ENCODE peak calls at places on chromosomes 13 and 19, in seven cellular contexts. Z is ascending aorta; F is GM13977; X is neural crest cell; M is psoas muscle; L is IMR-90; C is CD4-positive, alpha-beta T cell. W is an unnamed sample.

GRCh38 chr13:83879431-83880171 is 2.7 kb downstream of the SLITRK1 start:
- DNase-seq in X (no peak), Z (no peak), C (no peak), L (no peak), F (no peak), M (no peak), W (no peak)

GRCh38 chr13:48560657-48561337 is 27.9 kb upstream of the RCBTB2 start:
- DNase-seq in F (no peak), M (no peak), C (no peak), Z (no peak), L (no peak), X (no peak), W (no peak)

GRCh38 chr13:74528751-74529513 is 394.7 kb upstream of the KLF12 start:
- DNase-seq in F (no peak), X (no peak), M (no peak), L (no peak), C (no peak), Z (no peak), W (no peak)

GRCh38 chr13:33744589-33745369 is 73.2 kb upstream of the RFC3 start:
- DNase-seq in L (no peak), F (no peak), X (no peak), Z (no peak), M (no peak), C (no peak), W (no peak)

GRCh38 chr13:25752957-25753540 is 298.8 kb downstream of the SHISA2 start:
- DNase-seq in F (no peak), C (no peak), L (peak), Z (no peak), X (no peak), M (peak), W (no peak)

GRCh38 chr13:68319384-68319783 is 1089.2 kb upstream of the PCDH9 start:
- DNase-seq in L (no peak), M (no peak), Z (no peak), F (no peak), C (no peak), X (no peak), W (no peak)

GRCh38 chr13:108322206-108322824 is 52.8 kb downstream of the TNFSF13B start:
- DNase-seq in L (peak), F (peak), C (no peak), X (no peak), Z (no peak), M (no peak), W (peak)

GRCh38 chr13:65560936-65561335 is 1669.2 kb downstream of the PCDH9 start:
- DNase-seq in Z (no peak), C (no peak), F (no peak), M (no peak), L (no peak), X (no peak), W (no peak)

GRCh38 chr13:51222510-51223283 is 499 bp downstream of the FAM124A start:
- DNase-seq in C (no peak), X (peak), M (no peak), L (no peak), F (no peak), Z (no peak), W (peak)

GRCh38 chr13:110392510-110393233 is 85.6 kb downstream of the COL4A2 start:
- DNase-seq in F (no peak), L (peak), C (no peak), X (no peak), Z (no peak), M (no peak), W (no peak)

GRCh38 chr19:47658431-47659383 is 49.8 kb downstream of the BICRA start:
- DNase-seq in X (no peak), Z (no peak), L (no peak), F (no peak), C (no peak), M (peak), W (no peak)

GRCh38 chr13:112067871-112068305 is 939 bp downstream of the SOX1 start:
- DNase-seq in M (no peak), C (no peak), X (no peak), F (no peak), Z (no peak), L (no peak), W (peak)

GRCh38 chr19:51552608-51552995 is 18.5 kb upstream of the ZNF175 start:
- DNase-seq in C (no peak), L (no peak), X (no peak), Z (no peak), M (no peak), F (no peak), W (no peak)

GRCh38 chr19:47492137-47492533 is 8.1 kb upstream of the KPTN start:
- DNase-seq in M (peak), L (no peak), X (no peak), C (no peak), Z (no peak), F (no peak), W (no peak)

GRCh38 chr19:33685541-33685940 is 63.8 kb downstream of the CHST8 start:
- DNase-seq in F (no peak), C (no peak), Z (no peak), M (no peak), X (no peak), L (no peak), W (no peak)

GRCh38 chr19:10454267-10454666 is 33.9 kb downstream of the PDE4A start:
- DNase-seq in X (peak), Z (no peak), M (no peak), F (no peak), C (no peak), L (peak), W (no peak)

GRCh38 chr19:57664269-57665127 is 4.2 kb upstream of the ZSCAN4 start:
- DNase-seq in Z (no peak), M (peak), X (peak), L (peak), F (peak), C (no peak), W (peak)

GRCh38 chr19:14305706-14306105 is 75.5 kb upstream of the ADGRE5 start:
- DNase-seq in C (no peak), M (no peak), L (no peak), Z (no peak), X (no peak), F (no peak), W (no peak)

GRCh38 chr19:737591-738093 is 13.3 kb upstream of the MISP start:
- DNase-seq in L (peak), X (peak), C (peak), M (no peak), F (peak), Z (no peak), W (peak)

GRCh38 chr13:113405481-113406300 is 41.8 kb upstream of the GRTP1 start:
- DNase-seq in L (no peak), Z (no peak), X (no peak), M (peak), F (no peak), C (no peak), W (no peak)

GRCh38 chr19:29596885-29597525 is 9.1 kb upstream of the POP4 start:
- DNase-seq in Z (no peak), M (no peak), L (peak), F (no peak), C (no peak), X (no peak), W (no peak)

GRCh38 chr19:34082289-34083077 is 89.8 kb upstream of the LSM14A start:
- DNase-seq in L (no peak), Z (no peak), F (no peak), M (no peak), X (no peak), C (no peak), W (no peak)

GRCh38 chr13:20495087-20496023 is 30.3 kb downstream of the CRYL1 start:
- DNase-seq in C (peak), M (no peak), L (peak), X (peak), Z (no peak), F (peak), W (peak)

GRCh38 chr13:100333141-100333540 is 244.2 kb downstream of the PCCA start:
- DNase-seq in L (no peak), X (no peak), Z (no peak), C (no peak), M (no peak), F (no peak), W (no peak)

GRCh38 chr19:58476498-58477015 is 405 bp downstream of the ZNF446 start:
- DNase-seq in L (no peak), X (no peak), M (no peak), C (no peak), Z (no peak), F (no peak), W (no peak)

GRCh38 chr13:20121154-20121515 is 39.7 kb downstream of the GJA3 start:
- DNase-seq in Z (no peak), C (no peak), L (no peak), F (no peak), M (no peak), X (no peak), W (no peak)

GRCh38 chr13:37526710-37527446 is 71.7 kb downstream of the POSTN start:
- DNase-seq in M (no peak), L (no peak), F (no peak), C (no peak), X (no peak), Z (no peak), W (no peak)

GRCh38 chr19:38675611-38676010 is 28.2 kb downstream of the ACTN4 start:
- DNase-seq in C (no peak), L (no peak), X (no peak), F (no peak), M (peak), Z (no peak), W (no peak)

GRCh38 chr13:73109969-73110368 is 51.2 kb downstream of the KLF5 start:
- DNase-seq in C (no peak), L (no peak), X (no peak), Z (no peak), F (no peak), M (no peak), W (no peak)

GRCh38 chr13:95298971-95299627 is 2.2 kb downstream of the ABCC4 start:
- DNase-seq in L (peak), C (no peak), F (peak), X (no peak), Z (no peak), M (no peak), W (no peak)

DNA sequence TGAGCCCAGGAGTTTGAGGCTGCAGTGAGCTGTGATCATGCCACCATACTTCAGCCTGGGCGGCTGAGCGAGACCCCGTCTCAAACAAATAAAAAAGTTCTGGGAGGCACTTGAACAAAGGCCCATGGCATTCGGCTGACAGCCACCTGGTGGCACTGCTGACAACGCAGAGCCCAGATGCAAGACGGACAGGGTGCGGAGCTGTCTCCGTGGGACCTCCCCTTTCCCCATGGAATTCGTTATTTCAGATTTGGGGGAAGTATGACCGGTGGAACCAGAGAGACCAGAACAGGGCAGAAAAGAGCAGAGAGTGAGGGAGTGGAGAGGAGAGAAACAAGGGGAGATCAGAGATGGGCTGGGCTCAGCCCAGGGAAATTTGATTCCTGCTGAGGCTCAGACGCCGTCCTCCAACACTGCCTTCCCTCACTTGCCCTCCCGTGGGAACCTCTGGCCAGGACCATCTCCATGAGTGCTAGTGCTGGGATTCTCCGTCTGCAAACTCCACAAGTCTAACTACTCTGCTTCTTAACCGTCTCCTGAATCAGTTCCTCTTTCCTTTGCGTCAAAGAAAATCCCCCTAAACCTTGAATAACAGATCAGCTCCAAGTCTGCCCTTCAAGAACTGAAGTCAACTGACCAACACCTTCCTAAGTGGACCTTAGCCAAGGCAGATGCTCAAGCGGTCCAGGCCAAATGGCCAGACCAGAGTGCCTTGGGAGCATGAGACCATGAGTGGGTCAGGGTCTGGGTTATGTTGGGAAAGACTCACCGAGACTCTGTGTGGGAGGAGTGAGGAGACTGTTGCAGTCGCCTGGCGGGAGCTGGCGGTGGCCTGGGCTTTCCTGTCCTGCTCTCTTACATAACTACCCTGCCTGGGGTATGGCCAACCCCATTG is 11.9 kb upstream of the ATF5 start:
- DNase-seq in L (no peak), Z (no peak), X (no peak), C (no peak), M (no peak), F (no peak), W (no peak)
- TF ChIP-seq CTCF in L (no peak), Z (no peak), X (peak), C (no peak), M (no peak), F (peak), W (peak)

GRCh38 chr13:31012285-31013024 is 80.0 kb downstream of the TEX26 start:
- DNase-seq in X (no peak), F (no peak), M (no peak), L (peak), Z (no peak), C (no peak), W (no peak)
- TF ChIP-seq CTCF in X (peak), F (no peak), M (no peak), L (peak), Z (no peak), C (no peak), W (no peak)

DNA sequence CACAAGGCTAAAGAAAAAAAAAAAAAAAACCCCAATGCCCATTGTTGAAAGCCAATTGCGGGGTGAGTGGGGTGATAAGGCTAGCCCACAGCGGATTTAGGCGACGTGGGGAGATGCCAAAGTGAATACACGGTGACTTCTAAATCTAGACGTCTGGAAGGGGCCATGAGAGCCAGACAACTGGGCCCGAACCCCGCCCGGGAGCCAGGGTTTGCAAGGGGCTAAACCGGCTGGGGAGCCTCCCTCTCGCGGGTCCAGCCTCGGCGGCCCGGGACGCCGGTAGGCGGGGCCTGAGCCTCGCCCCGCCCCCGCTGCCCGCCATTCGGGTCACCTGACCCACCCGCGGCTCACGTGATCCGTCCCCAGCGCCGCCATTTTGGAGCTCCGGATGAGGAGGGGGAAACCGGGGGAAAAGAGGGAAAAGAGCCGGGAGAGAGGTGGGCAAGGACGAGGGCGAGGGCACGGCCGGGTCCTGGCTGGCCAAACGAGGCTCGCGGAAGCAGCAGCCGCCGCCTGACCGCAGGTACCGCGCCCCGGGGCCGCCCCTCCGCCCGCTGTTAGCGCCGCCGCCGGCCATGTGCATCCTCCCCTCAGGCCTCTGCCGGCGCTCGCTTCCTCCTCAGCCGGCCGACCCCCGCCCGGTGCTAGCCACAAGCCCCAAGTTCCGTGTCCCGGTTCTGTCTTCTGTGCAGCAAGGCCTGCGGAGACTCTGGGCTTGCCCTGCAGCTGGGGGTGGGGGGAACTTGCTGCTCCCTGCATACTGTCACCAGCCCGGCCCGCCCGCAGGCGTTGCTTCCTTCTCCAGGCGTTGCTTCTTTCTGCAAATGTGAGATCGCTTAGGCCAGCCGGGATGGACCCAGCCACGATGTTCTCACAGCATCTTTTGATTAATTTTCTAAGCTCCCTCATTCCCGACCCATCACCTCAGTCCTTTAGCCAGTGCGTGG is at the start of gene ZNF507:
- DNase-seq in Z (no peak), C (peak), F (peak), X (peak), L (peak), M (peak), W (peak)
- TF ChIP-seq CTCF in Z (no peak), C (no peak), F (peak), X (no peak), L (peak), M (peak), W (no peak)

GRCh38 chr19:39845621-39846175 is 481 bp downstream of the FBL start:
- DNase-seq in C (no peak), M (no peak), F (no peak), Z (no peak), L (no peak), X (no peak), W (no peak)
- TF ChIP-seq CTCF in C (no peak), M (no peak), F (peak), Z (no peak), L (peak), X (no peak), W (no peak)

DNA sequence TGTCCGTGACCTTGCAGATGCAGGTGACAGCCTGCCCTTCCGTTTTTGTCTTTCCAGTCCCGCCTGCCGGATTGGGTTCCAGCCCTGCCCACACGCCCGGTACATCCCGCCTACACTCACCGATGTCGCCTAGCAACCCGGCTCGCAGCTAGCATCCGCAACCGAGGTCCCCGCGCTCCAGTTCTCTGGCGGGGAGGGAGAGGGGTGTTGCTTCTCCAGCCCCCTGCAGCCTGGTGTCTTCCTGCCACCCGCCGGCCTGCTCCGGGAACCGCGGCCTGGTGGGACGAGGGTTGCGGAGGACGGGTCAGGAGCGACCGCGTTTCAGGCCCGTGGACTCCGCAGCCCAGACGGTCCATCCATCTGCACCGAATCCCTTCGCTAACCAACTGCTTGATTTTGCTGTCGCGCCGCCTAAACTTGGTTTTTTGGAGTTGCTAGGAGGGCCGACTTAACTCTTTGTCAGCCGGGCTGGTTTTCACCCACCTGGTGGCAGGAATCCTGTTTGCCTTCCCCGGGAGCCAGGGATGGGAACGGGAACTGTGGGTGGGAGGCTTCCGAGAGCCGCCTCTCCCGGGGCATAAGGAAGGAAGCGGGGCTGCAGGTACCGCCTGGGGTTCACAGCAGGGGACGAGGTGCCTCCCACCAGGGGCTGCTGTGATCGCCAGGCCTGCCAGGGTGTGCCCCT is 15.4 kb upstream of the MATK start:
- DNase-seq in Z (no peak), C (peak), L (no peak), F (no peak), M (no peak), X (no peak), W (no peak)
- TF ChIP-seq CTCF in Z (no peak), C (no peak), L (peak), F (no peak), M (no peak), X (peak), W (no peak)

GRCh38 chr19:4495471-4495870 is 22.8 kb downstream of the PLIN4 start:
- DNase-seq in Z (no peak), L (no peak), F (no peak), M (peak), C (no peak), X (no peak), W (no peak)
- TF ChIP-seq CTCF in Z (no peak), L (peak), F (no peak), M (no peak), C (no peak), X (no peak), W (no peak)

GRCh38 chr19:53828531-53828930 is 4.4 kb upstream of the NLRP12 start:
- DNase-seq in C (no peak), M (no peak), Z (no peak), X (no peak), F (no peak), L (no peak), W (no peak)
- TF ChIP-seq CTCF in C (no peak), M (no peak), Z (no peak), X (no peak), F (no peak), L (no peak), W (no peak)

GRCh38 chr19:6018786-6019185 is 40.8 kb upstream of the RANBP3 start:
- DNase-seq in C (no peak), F (no peak), X (no peak), L (no peak), M (peak), Z (no peak), W (peak)
- TF ChIP-seq CTCF in C (no peak), F (peak), X (no peak), L (no peak), M (no peak), Z (no peak), W (no peak)

DNA sequence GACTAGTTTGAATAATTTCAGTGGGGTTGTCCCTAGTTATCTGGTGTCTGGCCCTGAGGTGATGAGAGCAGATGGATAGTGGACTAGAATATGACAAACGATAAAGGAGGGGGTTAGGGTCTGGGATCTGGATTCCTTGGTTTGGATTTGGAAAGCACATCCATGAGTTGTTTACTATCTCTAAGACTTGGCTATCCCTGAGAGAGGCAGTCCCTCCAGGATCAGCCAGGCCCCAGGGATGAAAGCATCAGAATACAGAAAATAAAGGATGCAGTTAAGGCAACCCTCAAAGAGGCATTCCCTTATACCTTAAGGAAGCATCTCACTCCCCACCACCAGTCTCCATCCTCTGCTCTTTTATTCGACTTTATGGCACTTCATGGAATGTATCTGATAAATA is 230.7 kb downstream of the NHLRC3 start:
- DNase-seq in Z (no peak), L (no peak), M (no peak), C (no peak), F (no peak), X (no peak), W (no peak)
- TF ChIP-seq CTCF in Z (no peak), L (no peak), M (no peak), C (no peak), F (no peak), X (no peak), W (no peak)

W was measured in GM20000.